ENCODE peak calls at places on chromosomes 2 and 18, in four cellular contexts. One of them, this sample, is unnamed.

GRCh38 chr18:73861771-73862170 is 285.9 kb downstream of the FBXO15 start:
- DNase-seq in 8988T: no peak
- DNase-seq in CD8-positive, alpha-beta T cell: no peak
- DNase-seq in amniotic stem cell: no peak
- DNase-seq in this sample: no peak

GRCh38 chr2:26401739-26402541 is at the start of gene DRC1:
- DNase-seq in 8988T: peak; percentile 38
- DNase-seq in CD8-positive, alpha-beta T cell: no peak
- DNase-seq in amniotic stem cell: peak; percentile 50
- DNase-seq in this sample: no peak

GRCh38 chr2:36672199-36672598 is 24.3 kb upstream of the VIT start:
- DNase-seq in 8988T: no peak
- DNase-seq in CD8-positive, alpha-beta T cell: no peak
- DNase-seq in amniotic stem cell: no peak
- DNase-seq in this sample: no peak

GRCh38 chr2:104678181-104678580 is 175.7 kb upstream of the POU3F3 start:
- DNase-seq in 8988T: no peak
- DNase-seq in CD8-positive, alpha-beta T cell: no peak
- DNase-seq in amniotic stem cell: no peak
- DNase-seq in this sample: no peak

GRCh38 chr18:69935319-69936190 is 12.1 kb downstream of the CD226 start:
- DNase-seq in 8988T: no peak
- DNase-seq in CD8-positive, alpha-beta T cell: peak; percentile 74
- DNase-seq in amniotic stem cell: no peak
- DNase-seq in this sample: no peak

GRCh38 chr2:58512878-58513277 is 271.8 kb upstream of the FANCL start:
- DNase-seq in 8988T: no peak
- DNase-seq in CD8-positive, alpha-beta T cell: no peak
- DNase-seq in amniotic stem cell: no peak
- DNase-seq in this sample: no peak

GRCh38 chr2:16051841-16052564 is 111.7 kb downstream of the MYCN start:
- DNase-seq in 8988T: no peak
- DNase-seq in CD8-positive, alpha-beta T cell: no peak
- DNase-seq in amniotic stem cell: no peak
- DNase-seq in this sample: no peak

GRCh38 chr2:44549099-44549471 is 187.3 kb downstream of the CAMKMT start:
- DNase-seq in 8988T: no peak
- DNase-seq in CD8-positive, alpha-beta T cell: no peak
- DNase-seq in amniotic stem cell: peak; percentile 29
- DNase-seq in this sample: no peak

GRCh38 chr2:162041465-162041864 is 32.5 kb downstream of the DPP4 start:
- DNase-seq in 8988T: no peak
- DNase-seq in CD8-positive, alpha-beta T cell: no peak
- DNase-seq in amniotic stem cell: no peak
- DNase-seq in this sample: no peak

GRCh38 chr2:211631503-211631902 is 907.1 kb downstream of the ERBB4 start:
- DNase-seq in 8988T: no peak
- DNase-seq in CD8-positive, alpha-beta T cell: no peak
- DNase-seq in amniotic stem cell: no peak
- DNase-seq in this sample: no peak

GRCh38 chr2:45044916-45045315 is 35.7 kb upstream of the SIX2 start:
- DNase-seq in 8988T: no peak
- DNase-seq in CD8-positive, alpha-beta T cell: no peak
- DNase-seq in amniotic stem cell: no peak
- DNase-seq in this sample: no peak

GRCh38 chr2:220104871-220105351 is 477.5 kb downstream of the SLC4A3 start:
- DNase-seq in 8988T: peak; percentile 14
- DNase-seq in CD8-positive, alpha-beta T cell: no peak
- DNase-seq in amniotic stem cell: peak; percentile 65
- DNase-seq in this sample: no peak

GRCh38 chr2:127810156-127810636 is 775 bp downstream of the WDR33 start:
- DNase-seq in 8988T: no peak
- DNase-seq in CD8-positive, alpha-beta T cell: no peak
- DNase-seq in amniotic stem cell: no peak
- DNase-seq in this sample: no peak